ENCODE peak calls at places on chromosomes 4 and X, in eight cellular contexts. L is mesenchymal stem cell, W is stomach, C is adipocyte, O is OCI-LY7, J is AG04450, E is dorsolateral prefrontal cortex, K is brain microvascular endothelial cell. U is an unnamed sample.

GRCh38 chr4:2280531-2281300 is 18.8 kb upstream of the MXD4 start:
- DNase-seq in L (no peak), W (peak), C (peak), O (no peak), J (no peak), E (no peak), K (no peak), U (no peak)

GRCh38 chr4:6446538-6447451 is 25.6 kb downstream of the PPP2R2C start:
- DNase-seq in L (no peak), W (peak), C (no peak), O (no peak), J (no peak), E (peak), K (no peak), U (no peak)

GRCh38 chr4:189081831-189082230 is 858.8 kb upstream of the FRG1 start:
- DNase-seq in L (peak), W (no peak), C (no peak), O (no peak), J (no peak), E (no peak), K (no peak), U (no peak)

GRCh38 chrX:132775230-132775823 is 183.1 kb downstream of the HS6ST2 start:
- DNase-seq in L (no peak), W (no peak), C (no peak), O (no peak), J (no peak), E (no peak), K (no peak), U (no peak)

GRCh38 chr4:15690020-15690809 is 8.6 kb downstream of the FAM200B start:
- DNase-seq in L (peak), W (no peak), C (peak), O (no peak), J (peak), E (no peak), K (peak), U (no peak)

GRCh38 chr4:83282049-83282535 is 2.5 kb downstream of the COQ2 start:
- DNase-seq in L (peak), W (peak), C (peak), O (peak), J (no peak), E (no peak), K (peak), U (no peak)

GRCh38 chr4:21769404-21770147 is 179.0 kb downstream of the KCNIP4 start:
- DNase-seq in L (peak), W (no peak), C (peak), O (no peak), J (no peak), E (no peak), K (peak), U (no peak)

GRCh38 chr4:16082038-16082423 is 1.8 kb downstream of the PROM1 start:
- DNase-seq in L (no peak), W (no peak), C (no peak), O (no peak), J (no peak), E (no peak), K (no peak), U (no peak)

GRCh38 chrX:102787283-102787682 is 66.7 kb downstream of the GPRASP3 start:
- DNase-seq in L (no peak), W (no peak), C (no peak), O (no peak), J (no peak), E (no peak), K (no peak), U (no peak)

GRCh38 chr4:185956546-185956945 is 112.4 kb upstream of the TLR3 start:
- DNase-seq in L (no peak), W (no peak), C (no peak), O (no peak), J (no peak), E (no peak), K (no peak), U (no peak)

DNA sequence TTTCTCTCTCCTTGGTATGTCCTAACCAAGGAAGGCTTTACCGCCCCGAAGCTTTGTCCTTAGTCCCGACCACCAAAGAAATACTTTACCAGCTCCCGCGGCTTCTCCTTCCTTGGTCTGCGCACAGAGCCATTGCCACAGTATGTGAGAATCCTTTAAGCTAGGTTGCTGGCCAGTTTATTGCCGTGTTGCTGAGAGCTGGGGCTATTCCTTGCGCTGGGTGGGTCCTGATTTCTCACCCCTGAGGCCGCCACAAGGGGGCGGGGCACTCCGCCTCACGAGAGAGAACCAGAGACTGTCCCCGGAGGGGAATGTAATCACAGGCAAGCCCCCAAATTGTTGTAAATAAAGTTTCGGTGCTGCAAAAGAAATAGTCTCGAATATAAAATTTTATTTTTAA is 331.0 kb upstream of the PCDH10 start:
- DNase-seq in L (peak), W (no peak), C (no peak), O (no peak), J (no peak), E (no peak), K (no peak), U (no peak)
- H3K4me3 ChIP-seq in L (no peak), W (no peak), C (no peak), O (no peak), J (no peak), E (no peak), K (no peak), U (no peak)

GRCh38 chrX:53072418-53073114 is 9.6 kb upstream of the TSPYL2 start:
- DNase-seq in L (no peak), W (no peak), C (no peak), O (peak), J (no peak), E (no peak), K (no peak), U (no peak)
- H3K4me3 ChIP-seq in L (no peak), W (peak), C (no peak), O (peak), J (no peak), E (peak), K (no peak), U (no peak)

DNA sequence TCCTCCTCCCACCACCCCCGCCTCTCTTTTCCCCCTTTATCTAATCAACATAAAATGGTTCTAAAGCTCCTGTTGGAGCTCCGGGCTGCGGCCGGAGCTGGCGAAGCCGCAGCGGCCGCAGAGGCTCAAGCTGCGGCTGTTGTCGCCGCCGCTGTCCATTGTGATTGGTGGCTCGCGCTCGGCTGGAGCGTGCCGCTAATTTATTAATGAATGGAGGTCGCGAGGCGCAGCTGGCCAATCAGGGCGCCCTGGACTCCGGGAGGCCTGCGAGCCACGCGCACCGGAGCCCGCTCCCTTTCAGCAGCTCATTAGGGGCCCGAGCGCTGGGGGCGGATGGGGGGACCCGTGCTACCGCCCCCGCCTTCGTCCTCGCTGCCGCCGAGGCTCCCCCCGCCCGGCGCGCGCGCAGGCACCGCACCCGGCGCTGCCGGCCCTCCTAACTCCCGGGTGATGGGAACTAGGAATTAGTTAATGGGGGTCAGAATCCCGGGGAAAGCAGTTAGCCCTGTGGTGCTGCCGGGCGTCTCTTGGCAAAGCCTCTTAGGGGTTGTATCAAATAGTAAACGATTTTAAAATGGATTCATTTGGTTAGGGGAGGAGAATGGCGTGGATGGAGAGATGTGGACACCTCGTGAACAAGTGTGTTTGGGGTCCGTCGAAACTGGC is 554 bp upstream of the NEUROG2 start:
- DNase-seq in L (no peak), W (no peak), C (no peak), O (peak), J (no peak), E (no peak), K (no peak), U (no peak)
- H3K4me3 ChIP-seq in L (peak), W (peak), C (no peak), O (peak), J (no peak), E (peak), K (peak), U (no peak)

DNA sequence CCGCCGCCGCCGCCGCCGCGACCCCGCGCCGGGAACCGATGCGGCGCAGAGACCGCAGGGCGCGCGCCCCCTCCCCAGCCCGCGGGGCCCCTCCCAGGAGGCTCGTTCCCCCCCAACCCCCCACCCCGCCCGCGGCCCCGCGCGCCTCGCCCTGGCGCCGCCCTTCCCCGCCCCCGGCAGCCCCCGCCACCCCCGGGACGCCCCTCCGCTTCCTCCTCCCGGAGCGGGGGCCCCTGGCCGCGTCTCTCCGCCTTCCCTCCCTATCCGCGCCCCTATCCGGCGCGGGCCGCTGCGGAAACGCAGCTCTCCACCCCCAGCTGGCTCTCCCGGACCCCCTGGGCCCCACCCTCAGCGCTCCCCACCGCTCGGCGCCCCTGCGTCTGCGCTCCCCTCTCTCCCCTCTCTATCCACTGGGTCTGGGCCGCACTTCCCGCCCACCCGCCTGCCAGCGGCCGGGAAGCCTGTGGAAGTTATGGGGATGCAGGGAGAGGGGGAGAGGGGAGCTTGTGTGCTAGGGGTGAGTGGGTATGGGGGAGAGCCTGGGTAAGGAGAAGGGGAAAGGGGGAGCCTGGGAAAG is at the start of gene TMEM271:
- DNase-seq in L (no peak), W (no peak), C (no peak), O (no peak), J (no peak), E (no peak), K (no peak), U (no peak)
- H3K4me3 ChIP-seq in L (peak), W (peak), C (no peak), O (no peak), J (no peak), E (peak), K (no peak), U (no peak)

GRCh38 chrX:67546496-67547423 is 2.9 kb downstream of the AR start:
- DNase-seq in L (peak), W (no peak), C (peak), O (no peak), J (no peak), E (no peak), K (no peak), U (no peak)

GRCh38 chrX:67543818-67544217 is at the start of gene AR:
- DNase-seq in L (peak), W (peak), C (peak), O (no peak), J (peak), E (peak), K (peak), U (peak)

GRCh38 chrX:67544871-67545771 is 1.3 kb downstream of the AR start:
- DNase-seq in L (peak), W (no peak), C (peak), O (no peak), J (no peak), E (no peak), K (peak), U (no peak)

GRCh38 chrX:67544281-67544680 is 460 bp downstream of the AR start:
- DNase-seq in L (peak), W (peak), C (peak), O (no peak), J (no peak), E (no peak), K (no peak), U (no peak)

DNA sequence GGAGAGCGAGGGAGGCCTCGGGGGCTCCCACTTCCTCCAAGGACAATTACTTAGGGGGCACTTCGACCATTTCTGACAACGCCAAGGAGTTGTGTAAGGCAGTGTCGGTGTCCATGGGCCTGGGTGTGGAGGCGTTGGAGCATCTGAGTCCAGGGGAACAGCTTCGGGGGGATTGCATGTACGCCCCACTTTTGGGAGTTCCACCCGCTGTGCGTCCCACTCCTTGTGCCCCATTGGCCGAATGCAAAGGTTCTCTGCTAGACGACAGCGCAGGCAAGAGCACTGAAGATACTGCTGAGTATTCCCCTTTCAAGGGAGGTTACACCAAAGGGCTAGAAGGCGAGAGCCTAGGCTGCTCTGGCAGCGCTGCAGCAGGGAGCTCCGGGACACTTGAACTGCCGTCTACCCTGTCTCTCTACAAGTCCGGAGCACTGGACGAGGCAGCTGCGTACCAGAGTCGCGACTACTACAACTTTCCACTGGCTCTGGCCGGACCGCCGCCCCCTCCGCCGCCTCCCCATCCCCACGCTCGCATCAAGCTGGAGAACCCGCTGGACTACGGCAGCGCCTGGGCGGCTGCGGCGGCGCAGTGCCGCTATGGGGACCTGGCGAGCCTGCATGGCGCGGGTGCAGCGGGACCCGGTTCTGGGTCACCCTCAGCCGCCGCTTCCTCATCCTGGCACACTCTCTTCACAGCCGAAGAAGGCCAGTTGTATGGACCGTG is 2.1 kb downstream of the AR start:
- DNase-seq in L (peak), W (no peak), C (peak), O (no peak), J (no peak), E (peak), K (no peak), U (no peak)
- H3K4me3 ChIP-seq in L (peak), W (peak), C (peak), O (no peak), J (peak), E (no peak), K (peak), U (no peak)

DNA sequence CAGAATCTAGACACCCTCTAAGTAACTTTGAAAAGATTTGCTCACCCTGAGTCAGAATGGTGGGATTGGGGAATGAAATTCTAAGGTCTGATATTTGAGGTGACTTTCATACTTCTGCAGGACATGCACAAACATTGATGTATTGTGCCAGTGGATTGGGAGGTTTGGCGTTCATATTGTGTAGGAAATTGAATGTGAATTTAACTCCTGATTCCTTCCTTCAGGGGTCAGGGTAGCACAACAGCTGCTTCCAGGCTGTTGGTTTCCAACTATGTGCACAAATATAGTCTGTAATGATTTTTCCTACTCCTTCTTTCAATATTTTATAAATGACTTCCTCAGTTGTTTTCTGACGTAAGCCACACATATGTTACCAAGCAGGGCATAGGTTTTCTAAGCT is 3.1 kb downstream of the IL1RAPL1 start:
- DNase-seq in L (peak), W (no peak), C (peak), O (no peak), J (no peak), E (no peak), K (no peak), U (no peak)
- H3K4me3 ChIP-seq in L (no peak), W (no peak), C (no peak), O (no peak), J (no peak), E (peak), K (no peak), U (no peak)

GRCh38 chr4:88697113-88697512 is 516 bp downstream of the NAP1L5 start:
- DNase-seq in L (peak), W (no peak), C (peak), O (no peak), J (no peak), E (no peak), K (no peak), U (no peak)

GRCh38 chr4:88697588-88698329 is at the start of gene NAP1L5:
- DNase-seq in L (peak), W (peak), C (peak), O (peak), J (no peak), E (peak), K (peak), U (peak)

GRCh38 chr4:88693792-88694191 is 3.8 kb downstream of the NAP1L5 start:
- DNase-seq in L (no peak), W (peak), C (no peak), O (no peak), J (no peak), E (no peak), K (no peak), U (no peak)

GRCh38 chr4:88698539-88698938 is 910 bp upstream of the NAP1L5 start:
- DNase-seq in L (no peak), W (no peak), C (no peak), O (no peak), J (no peak), E (no peak), K (no peak), U (no peak)

DNA sequence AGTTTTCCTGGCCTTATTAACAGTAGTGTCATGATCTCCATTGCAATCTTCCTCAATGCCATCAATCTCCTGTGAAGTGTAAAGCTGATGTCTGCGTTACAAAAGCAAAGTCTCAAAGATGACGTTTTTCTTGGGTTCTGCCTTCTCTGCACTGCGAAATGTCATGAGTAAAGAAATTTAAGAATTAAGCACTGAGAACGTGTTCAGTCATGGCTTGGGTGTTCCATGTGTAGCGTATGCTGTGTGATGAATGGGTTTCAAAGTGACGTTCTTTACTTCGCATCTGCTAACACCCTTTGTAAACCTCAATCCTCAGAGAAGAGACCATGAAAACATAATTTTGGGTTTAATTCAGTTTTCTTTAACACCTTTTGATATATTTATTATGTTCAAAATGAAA is 1.0 kb downstream of the NAP1L5 start:
- DNase-seq in L (no peak), W (no peak), C (peak), O (no peak), J (no peak), E (no peak), K (no peak), U (no peak)
- H3K4me3 ChIP-seq in L (no peak), W (peak), C (peak), O (no peak), J (peak), E (peak), K (peak), U (no peak)

DNA sequence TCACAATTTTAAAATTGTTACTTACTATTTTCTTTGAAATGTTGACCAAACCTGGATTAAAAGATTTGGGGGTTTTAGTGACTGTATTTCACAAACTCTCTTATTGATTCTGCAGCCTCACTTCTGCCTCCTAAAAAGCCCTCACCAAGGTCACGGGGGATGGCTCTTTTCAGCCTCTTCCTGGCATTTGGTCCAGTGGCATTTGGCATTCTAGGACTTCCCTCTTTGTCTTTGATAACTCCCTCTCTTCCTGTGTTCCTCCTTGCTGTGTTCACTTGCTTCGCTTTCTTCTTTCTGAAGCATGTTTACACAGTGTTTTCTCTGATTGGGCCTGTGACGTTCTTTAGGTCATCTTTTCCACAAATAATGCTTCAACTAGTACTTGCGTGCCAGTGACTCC is 21.5 kb downstream of the PKD2 start:
- DNase-seq in L (no peak), W (no peak), C (no peak), O (no peak), J (no peak), E (no peak), K (no peak), U (no peak)
- H3K4me3 ChIP-seq in L (no peak), W (no peak), C (no peak), O (no peak), J (no peak), E (no peak), K (no peak), U (no peak)

GRCh38 chr4:176271749-176272148 is 2.7 kb upstream of the ASB5 start:
- DNase-seq in L (peak), W (no peak), C (peak), O (no peak), J (no peak), E (no peak), K (peak), U (no peak)
- H3K4me3 ChIP-seq in L (no peak), W (no peak), C (peak), O (no peak), J (no peak), E (no peak), K (no peak), U (no peak)